ENCODE peak calls at places on chromosomes 13 and 19, in nine cellular contexts. One of them, this sample, is unnamed.

GRCh38 chr13:45132384-45133064 is 12.2 kb downstream of the GTF2F2 start:
- DNase-seq in breast epithelium: no peak
- DNase-seq in prostate gland: no peak
- DNase-seq in H1: no peak
- DNase-seq in GM23338: no peak
- DNase-seq in transverse colon: no peak
- DNase-seq in vagina: no peak
- DNase-seq in HCT116: no peak
- DNase-seq in HL-60: peak; percentile 47
- DNase-seq in this sample: no peak

GRCh38 chr19:33394006-33394722 is 20.7 kb downstream of the CEBPG start:
- DNase-seq in breast epithelium: no peak
- DNase-seq in prostate gland: no peak
- DNase-seq in H1: no peak
- DNase-seq in GM23338: no peak
- DNase-seq in transverse colon: no peak
- DNase-seq in vagina: no peak
- DNase-seq in HCT116: no peak
- DNase-seq in HL-60: peak; percentile 76
- DNase-seq in this sample: no peak

GRCh38 chr13:23799945-23800344 is 89.3 kb downstream of the MIPEP start:
- DNase-seq in breast epithelium: no peak
- DNase-seq in prostate gland: no peak
- DNase-seq in H1: no peak
- DNase-seq in GM23338: no peak
- DNase-seq in transverse colon: no peak
- DNase-seq in vagina: no peak
- DNase-seq in HCT116: no peak
- DNase-seq in HL-60: no peak
- DNase-seq in this sample: no peak

GRCh38 chr19:2469102-2469914 is 6.6 kb upstream of the GADD45B start:
- DNase-seq in breast epithelium: no peak
- DNase-seq in prostate gland: no peak
- DNase-seq in H1: no peak
- DNase-seq in GM23338: peak; percentile 65
- DNase-seq in transverse colon: no peak
- DNase-seq in vagina: no peak
- DNase-seq in HCT116: peak; percentile 80
- DNase-seq in HL-60: peak; percentile 39
- DNase-seq in this sample: no peak

GRCh38 chr13:34913040-34913439 is 29.0 kb upstream of the NBEA start:
- DNase-seq in breast epithelium: no peak
- DNase-seq in prostate gland: no peak
- DNase-seq in H1: peak; percentile 38
- DNase-seq in GM23338: peak; percentile 76
- DNase-seq in transverse colon: no peak
- DNase-seq in vagina: no peak
- DNase-seq in HCT116: no peak
- DNase-seq in HL-60: no peak
- DNase-seq in this sample: no peak

GRCh38 chr13:33639158-33639557 is 178.8 kb upstream of the RFC3 start:
- DNase-seq in breast epithelium: no peak
- DNase-seq in prostate gland: no peak
- DNase-seq in H1: no peak
- DNase-seq in GM23338: no peak
- DNase-seq in transverse colon: peak; percentile 22
- DNase-seq in vagina: no peak
- DNase-seq in HCT116: no peak
- DNase-seq in HL-60: no peak
- DNase-seq in this sample: no peak

GRCh38 chr19:7657047-7657779 is 11.6 kb upstream of the RETN start:
- DNase-seq in breast epithelium: no peak
- DNase-seq in prostate gland: no peak
- DNase-seq in H1: no peak
- DNase-seq in GM23338: no peak
- DNase-seq in transverse colon: no peak
- DNase-seq in vagina: no peak
- DNase-seq in HCT116: no peak
- DNase-seq in HL-60: peak; percentile 92
- DNase-seq in this sample: no peak

GRCh38 chr13:77492982-77493381 is 42.5 kb upstream of the SCEL start:
- DNase-seq in breast epithelium: no peak
- DNase-seq in prostate gland: no peak
- DNase-seq in H1: no peak
- DNase-seq in GM23338: no peak
- DNase-seq in transverse colon: no peak
- DNase-seq in vagina: no peak
- DNase-seq in HCT116: peak; percentile 23
- DNase-seq in HL-60: no peak
- DNase-seq in this sample: no peak

GRCh38 chr13:32126756-32127155 is 95.2 kb downstream of the FRY start:
- DNase-seq in breast epithelium: no peak
- DNase-seq in prostate gland: no peak
- DNase-seq in H1: no peak
- DNase-seq in GM23338: no peak
- DNase-seq in transverse colon: no peak
- DNase-seq in vagina: no peak
- DNase-seq in HCT116: no peak
- DNase-seq in HL-60: no peak
- DNase-seq in this sample: no peak

GRCh38 chr13:108549989-108550388 is 79.4 kb upstream of the MYO16 start:
- DNase-seq in breast epithelium: no peak
- DNase-seq in prostate gland: no peak
- DNase-seq in H1: no peak
- DNase-seq in GM23338: no peak
- DNase-seq in transverse colon: no peak
- DNase-seq in vagina: no peak
- DNase-seq in HCT116: no peak
- DNase-seq in HL-60: no peak
- DNase-seq in this sample: no peak

GRCh38 chr13:80305737-80306136 is 35.2 kb downstream of the SPRY2 start:
- DNase-seq in breast epithelium: no peak
- DNase-seq in prostate gland: no peak
- DNase-seq in H1: no peak
- DNase-seq in GM23338: no peak
- DNase-seq in transverse colon: no peak
- DNase-seq in vagina: no peak
- DNase-seq in HCT116: no peak
- DNase-seq in HL-60: no peak
- DNase-seq in this sample: no peak

GRCh38 chr13:74794147-74794546 is 659.9 kb upstream of the KLF12 start:
- DNase-seq in breast epithelium: no peak
- DNase-seq in prostate gland: no peak
- DNase-seq in H1: no peak
- DNase-seq in GM23338: no peak
- DNase-seq in transverse colon: no peak
- DNase-seq in vagina: no peak
- DNase-seq in HCT116: no peak
- DNase-seq in HL-60: no peak
- DNase-seq in this sample: no peak

GRCh38 chr19:14933506-14933905 is 7.8 kb upstream of the OR7C2 start:
- DNase-seq in breast epithelium: no peak
- DNase-seq in prostate gland: no peak
- DNase-seq in H1: no peak
- DNase-seq in GM23338: no peak
- DNase-seq in transverse colon: no peak
- DNase-seq in vagina: no peak
- DNase-seq in HCT116: no peak
- DNase-seq in HL-60: no peak
- DNase-seq in this sample: no peak

GRCh38 chr19:38862321-38863059 is 12.7 kb upstream of the HNRNPL start:
- DNase-seq in breast epithelium: peak; percentile 48
- DNase-seq in prostate gland: peak; percentile 96
- DNase-seq in H1: no peak
- DNase-seq in GM23338: no peak
- DNase-seq in transverse colon: peak; percentile 59
- DNase-seq in vagina: no peak
- DNase-seq in HCT116: no peak
- DNase-seq in HL-60: no peak
- DNase-seq in this sample: no peak

GRCh38 chr19:38856813-38857212 is 7.0 kb upstream of the HNRNPL start:
- DNase-seq in breast epithelium: no peak
- DNase-seq in prostate gland: no peak
- DNase-seq in H1: no peak
- DNase-seq in GM23338: no peak
- DNase-seq in transverse colon: no peak
- DNase-seq in vagina: no peak
- DNase-seq in HCT116: no peak
- DNase-seq in HL-60: no peak
- DNase-seq in this sample: no peak

GRCh38 chr19:38867176-38867780 is 10.8 kb downstream of the RINL start:
- DNase-seq in breast epithelium: no peak
- DNase-seq in prostate gland: no peak
- DNase-seq in H1: no peak
- DNase-seq in GM23338: no peak
- DNase-seq in transverse colon: no peak
- DNase-seq in vagina: no peak
- DNase-seq in HCT116: no peak
- DNase-seq in HL-60: no peak
- DNase-seq in this sample: no peak

GRCh38 chr19:38861368-38861767 is 11.6 kb upstream of the HNRNPL start:
- DNase-seq in breast epithelium: no peak
- DNase-seq in prostate gland: no peak
- DNase-seq in H1: no peak
- DNase-seq in GM23338: no peak
- DNase-seq in transverse colon: no peak
- DNase-seq in vagina: no peak
- DNase-seq in HCT116: no peak
- DNase-seq in HL-60: no peak
- DNase-seq in this sample: no peak
- H3K27me3 ChIP-seq in breast epithelium: no peaks in the 10 kb centered on the region
- H3K27me3 ChIP-seq in prostate gland: no peaks in the 10 kb centered on the region
- H3K27me3 ChIP-seq in H1: no peaks in the 10 kb centered on the region
- H3K27me3 ChIP-seq in GM23338: no peaks in the 10 kb centered on the region
- H3K27me3 ChIP-seq in transverse colon: no peaks in the 10 kb centered on the region
- H3K27me3 ChIP-seq in vagina: no peaks in the 10 kb centered on the region
- H3K27me3 ChIP-seq in HCT116: no peaks in the 10 kb centered on the region
- H3K27me3 ChIP-seq in HL-60: no peaks in the 10 kb centered on the region
- H3K27me3 ChIP-seq in this sample: no peaks in the 10 kb centered on the region

GRCh38 chr13:30123575-30123974 is 183.8 kb downstream of the KATNAL1 start:
- DNase-seq in breast epithelium: no peak
- DNase-seq in prostate gland: no peak
- DNase-seq in H1: no peak
- DNase-seq in GM23338: no peak
- DNase-seq in transverse colon: no peak
- DNase-seq in vagina: no peak
- DNase-seq in HCT116: no peak
- DNase-seq in HL-60: no peak
- DNase-seq in this sample: no peak

GRCh38 chr13:30128095-30128494 is 179.3 kb downstream of the KATNAL1 start:
- DNase-seq in breast epithelium: no peak
- DNase-seq in prostate gland: no peak
- DNase-seq in H1: no peak
- DNase-seq in GM23338: no peak
- DNase-seq in transverse colon: no peak
- DNase-seq in vagina: no peak
- DNase-seq in HCT116: no peak
- DNase-seq in HL-60: no peak
- DNase-seq in this sample: no peak

GRCh38 chr13:30124131-30124768 is 183.1 kb downstream of the KATNAL1 start:
- DNase-seq in breast epithelium: no peak
- DNase-seq in prostate gland: no peak
- DNase-seq in H1: no peak
- DNase-seq in GM23338: no peak
- DNase-seq in transverse colon: no peak
- DNase-seq in vagina: no peak
- DNase-seq in HCT116: no peak
- DNase-seq in HL-60: no peak
- DNase-seq in this sample: no peak

GRCh38 chr13:30126903-30127428 is 180.4 kb downstream of the KATNAL1 start:
- DNase-seq in breast epithelium: no peak
- DNase-seq in prostate gland: no peak
- DNase-seq in H1: no peak
- DNase-seq in GM23338: no peak
- DNase-seq in transverse colon: no peak
- DNase-seq in vagina: no peak
- DNase-seq in HCT116: no peak
- DNase-seq in HL-60: no peak
- DNase-seq in this sample: no peak

GRCh38 chr13:30125422-30126073 is 181.8 kb downstream of the KATNAL1 start:
- DNase-seq in breast epithelium: peak; percentile 80
- DNase-seq in prostate gland: peak; percentile 80
- DNase-seq in H1: no peak
- DNase-seq in GM23338: no peak
- DNase-seq in transverse colon: no peak
- DNase-seq in vagina: no peak
- DNase-seq in HCT116: no peak
- DNase-seq in HL-60: no peak
- DNase-seq in this sample: no peak
- TF ChIP-seq POLR2AphosphoS5 in breast epithelium: peak; percentile 43
- TF ChIP-seq POLR2AphosphoS5 in prostate gland: peak; percentile 91
- TF ChIP-seq POLR2AphosphoS5 in H1: no peak
- TF ChIP-seq POLR2AphosphoS5 in GM23338: no peak
- TF ChIP-seq POLR2AphosphoS5 in transverse colon: peak; percentile 45
- TF ChIP-seq POLR2AphosphoS5 in vagina: peak; percentile 91
- TF ChIP-seq POLR2AphosphoS5 in HCT116: no peak
- TF ChIP-seq POLR2AphosphoS5 in HL-60: no peak
- TF ChIP-seq POLR2AphosphoS5 in this sample: peak; percentile 75

GRCh38 chr19:30692517-30692870 is 320.3 kb downstream of the ZNF536 start:
- DNase-seq in breast epithelium: no peak
- DNase-seq in prostate gland: no peak
- DNase-seq in H1: no peak
- DNase-seq in GM23338: no peak
- DNase-seq in transverse colon: no peak
- DNase-seq in vagina: no peak
- DNase-seq in HCT116: no peak
- DNase-seq in HL-60: no peak
- DNase-seq in this sample: no peak
- H3K27me3 ChIP-seq in breast epithelium: no peaks in the 10 kb centered on the region
- H3K27me3 ChIP-seq in prostate gland: no peaks in the 10 kb centered on the region
- H3K27me3 ChIP-seq in H1: no peaks in the 10 kb centered on the region
- H3K27me3 ChIP-seq in GM23338: no peaks in the 10 kb centered on the region
- H3K27me3 ChIP-seq in transverse colon: peaks cover 32% of the 10 kb centered on the region
- H3K27me3 ChIP-seq in vagina: no peaks in the 10 kb centered on the region
- H3K27me3 ChIP-seq in HCT116: no peaks in the 10 kb centered on the region
- H3K27me3 ChIP-seq in HL-60: no peaks in the 10 kb centered on the region
- H3K27me3 ChIP-seq in this sample: no peaks in the 10 kb centered on the region

DNA sequence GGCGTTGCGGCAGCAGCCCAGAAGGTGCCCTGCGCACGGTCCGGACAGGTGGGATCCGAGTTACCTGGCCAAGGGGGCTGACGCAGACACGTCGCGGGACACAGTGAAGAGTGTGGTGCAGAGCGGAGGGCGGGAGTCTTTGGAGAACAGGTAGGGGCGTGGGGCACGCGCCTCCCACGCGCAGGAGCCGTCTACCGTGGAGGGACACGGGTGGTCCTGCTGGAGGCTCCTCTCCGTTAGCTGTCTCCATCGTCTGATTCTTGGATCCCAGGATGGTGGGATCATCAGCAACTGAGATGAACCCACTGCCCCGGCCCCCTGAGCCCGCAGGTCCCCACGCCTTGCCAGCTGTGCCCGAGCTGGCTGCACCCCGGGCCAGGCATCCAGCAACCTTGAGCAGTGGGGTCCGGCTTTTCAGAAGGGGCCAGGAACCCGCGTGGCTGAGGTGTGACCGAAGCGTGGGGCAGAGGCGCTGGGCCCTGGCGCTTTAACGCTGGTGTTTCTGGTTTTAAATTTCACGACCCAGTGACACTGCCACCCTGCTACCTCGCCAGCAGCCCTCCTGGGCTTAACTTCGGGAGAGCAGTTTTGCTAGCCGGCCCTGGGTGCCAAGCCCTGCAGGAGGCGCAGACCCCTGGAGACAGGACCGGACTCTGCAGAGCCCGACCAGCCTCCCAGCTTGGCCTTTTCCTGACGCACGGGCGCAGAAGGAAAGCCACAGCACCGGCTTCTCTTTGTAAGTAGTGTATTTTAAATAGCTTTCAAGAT is 7.3 kb downstream of the FGF22 start:
- DNase-seq in breast epithelium: no peak
- DNase-seq in prostate gland: no peak
- DNase-seq in H1: no peak
- DNase-seq in GM23338: no peak
- DNase-seq in transverse colon: no peak
- DNase-seq in vagina: no peak
- DNase-seq in HCT116: no peak
- DNase-seq in HL-60: no peak
- DNase-seq in this sample: no peak
- TF ChIP-seq POLR2AphosphoS5 in breast epithelium: no peak
- TF ChIP-seq POLR2AphosphoS5 in prostate gland: no peak
- TF ChIP-seq POLR2AphosphoS5 in H1: no peak
- TF ChIP-seq POLR2AphosphoS5 in GM23338: no peak
- TF ChIP-seq POLR2AphosphoS5 in transverse colon: no peak
- TF ChIP-seq POLR2AphosphoS5 in vagina: no peak
- TF ChIP-seq POLR2AphosphoS5 in HCT116: no peak
- TF ChIP-seq POLR2AphosphoS5 in HL-60: peak; percentile 50
- TF ChIP-seq POLR2AphosphoS5 in this sample: no peak

This sample was measured in esophagus muscularis mucosa.